ENCODE peak calls at places on chromosomes 16 and 17, in six cellular contexts. A is stimulated activated CD8-positive, alpha-beta memory T cell treated with anti-CD3 and anti-CD28 coated beads, Interleukin-15, amount 100 ng/mL, for 24 hours; E is KG1; H is neural crest cell; T is C1 segment of cervical spinal cord; Q is germinal center. V is an unnamed sample.

GRCh38 chr17:77186141-77186604 is 45.4 kb downstream of the SEC14L1 start:
- DNase-seq in A (no peak), E (peak; percentile 14), H (no peak), T (peak; percentile 4), Q (peak; percentile 13), V (peak; percentile 24)

GRCh38 chr16:27230562-27230991 is 27.3 kb downstream of the KDM8 start:
- DNase-seq in A (peak; percentile 25), E (no peak), H (no peak), T (no peak), Q (peak; percentile 31), V (no peak)

GRCh38 chr17:10802487-10803284 is 1.2 kb downstream of the TMEM238L start:
- DNase-seq in A (no peak), E (no peak), H (no peak), T (no peak), Q (no peak), V (no peak)

GRCh38 chr17:48472485-48473281 is 42.7 kb upstream of the SKAP1 start:
- DNase-seq in A (no peak), E (no peak), H (no peak), T (no peak), Q (no peak), V (peak; percentile 87)

GRCh38 chr17:78379134-78379497 is 667 bp downstream of the PGS1 start:
- DNase-seq in A (no peak), E (no peak), H (no peak), T (no peak), Q (no peak), V (peak; percentile 88)

GRCh38 chr17:74442670-74443515 is 11.0 kb downstream of the GPRC5C start:
- DNase-seq in A (no peak), E (no peak), H (no peak), T (peak; percentile 77), Q (peak; percentile 54), V (peak; percentile 90)

GRCh38 chr16:81803332-81803731 is 24.2 kb downstream of the PLCG2 start:
- DNase-seq in A (no peak), E (no peak), H (no peak), T (no peak), Q (no peak), V (no peak)

GRCh38 chr16:2692251-2692947 is 10.1 kb downstream of the KCTD5 start:
- DNase-seq in A (no peak), E (no peak), H (no peak), T (peak; percentile 79), Q (no peak), V (no peak)

GRCh38 chr16:83793179-83793578 is 14.6 kb upstream of the HSBP1 start:
- DNase-seq in A (no peak), E (no peak), H (no peak), T (no peak), Q (no peak), V (no peak)

GRCh38 chr16:57000271-57001025 is 11.1 kb downstream of the NLRC5 start:
- DNase-seq in A (no peak), E (no peak), H (no peak), T (no peak), Q (no peak), V (peak; percentile 66)

GRCh38 chr17:81483085-81483861 is 29.3 kb downstream of the ACTG1 start:
- DNase-seq in A (no peak), E (peak; percentile 18), H (peak; percentile 55), T (no peak), Q (peak; percentile 61), V (no peak)

GRCh38 chr17:81323411-81323868 is 28.3 kb upstream of the SLC38A10 start:
- DNase-seq in A (no peak), E (no peak), H (no peak), T (no peak), Q (no peak), V (no peak)

GRCh38 chr16:596736-597060 is 6.8 kb downstream of the RAB40C start:
- DNase-seq in A (no peak), E (no peak), H (no peak), T (no peak), Q (no peak), V (no peak)

GRCh38 chr16:24580665-24581064 is 41.3 kb downstream of the RBBP6 start:
- DNase-seq in A (no peak), E (no peak), H (no peak), T (no peak), Q (no peak), V (peak; percentile 31)

V was measured in renal cortical epithelial cell.